ENCODE peak calls at places on chromosomes 2 and 18, in four cellular contexts. R, U, G and F are unnamed samples.

GRCh38 chr2:38173690-38174089 is 97.7 kb upstream of the CYP1B1 start:
- DNase-seq in U (no peak), G (no peak), R (no peak), F (no peak)

GRCh38 chr2:81624825-81625224 is 1320.3 kb upstream of the LRRTM1 start:
- DNase-seq in R (no peak), U (no peak), G (no peak), F (no peak)

GRCh38 chr2:128422571-128422970 is 103.9 kb upstream of the HS6ST1 start:
- DNase-seq in U (no peak), R (no peak), G (no peak), F (no peak)

GRCh38 chr2:234483568-234484251 is 13.2 kb downstream of the ARL4C start:
- DNase-seq in R (peak), U (peak), G (peak), F (no peak)

GRCh38 chr2:157933549-157933948 is 57.4 kb upstream of the ACVR1 start:
- DNase-seq in U (no peak), G (no peak), R (no peak), F (no peak)

GRCh38 chr18:76972838-76973237 is 150.5 kb downstream of the ZNF236 start:
- DNase-seq in G (no peak), U (no peak), R (no peak), F (no peak)

GRCh38 chr2:26697425-26697824 is 4.9 kb downstream of the KCNK3 start:
- DNase-seq in G (no peak), R (no peak), U (no peak), F (no peak)

GRCh38 chr2:137964066-137964858 is at the start of gene HNMT:
- DNase-seq in R (peak), U (no peak), G (no peak), F (no peak)

GRCh38 chr2:187050409-187050998 is 201.5 kb upstream of the ZSWIM2 start:
- DNase-seq in R (no peak), U (no peak), G (no peak), F (no peak)

GRCh38 chr2:196131949-196132925 is 39.1 kb downstream of the STK17B start:
- DNase-seq in R (no peak), G (no peak), U (peak), F (no peak)

GRCh38 chr2:48983051-48983450 is 171.3 kb downstream of the FSHR start:
- DNase-seq in R (no peak), G (no peak), U (no peak), F (no peak)

GRCh38 chr2:75432761-75433361 is 127.9 kb downstream of the EVA1A start:
- DNase-seq in R (no peak), U (no peak), G (peak), F (peak)

GRCh38 chr18:63152096-63152495 is 167.5 kb downstream of the BCL2 start:
- DNase-seq in U (no peak), R (no peak), G (no peak), F (no peak)

GRCh38 chr18:59961086-59961485 is 61.3 kb downstream of the PMAIP1 start:
- DNase-seq in G (no peak), U (peak), R (peak), F (peak)

GRCh38 chr2:134679740-134680139 is 39.1 kb downstream of the TMEM163 start:
- DNase-seq in R (no peak), G (no peak), U (peak), F (no peak)

GRCh38 chr18:71442830-71443229 is 1101.3 kb downstream of the CBLN2 start:
- DNase-seq in G (no peak), U (no peak), R (no peak), F (no peak)

GRCh38 chr2:26809211-26809610 is 23.4 kb downstream of the CENPA start:
- DNase-seq in U (no peak), G (no peak), R (no peak), F (no peak)

GRCh38 chr2:131041402-131042160 is 51.7 kb downstream of the FAM168B start:
- DNase-seq in U (no peak), R (no peak), G (no peak), F (no peak)
- TF ChIP-seq SPI1 in U (no peak), R (no peak), G (no peak), F (no peak)

GRCh38 chr2:67572721-67573485 is 175.8 kb downstream of the ETAA1 start:
- DNase-seq in G (no peak), R (no peak), U (no peak), F (no peak)
- TF ChIP-seq POLR2AphosphoS5 in G (no peak), R (no peak), U (no peak), F (no peak)

DNA sequence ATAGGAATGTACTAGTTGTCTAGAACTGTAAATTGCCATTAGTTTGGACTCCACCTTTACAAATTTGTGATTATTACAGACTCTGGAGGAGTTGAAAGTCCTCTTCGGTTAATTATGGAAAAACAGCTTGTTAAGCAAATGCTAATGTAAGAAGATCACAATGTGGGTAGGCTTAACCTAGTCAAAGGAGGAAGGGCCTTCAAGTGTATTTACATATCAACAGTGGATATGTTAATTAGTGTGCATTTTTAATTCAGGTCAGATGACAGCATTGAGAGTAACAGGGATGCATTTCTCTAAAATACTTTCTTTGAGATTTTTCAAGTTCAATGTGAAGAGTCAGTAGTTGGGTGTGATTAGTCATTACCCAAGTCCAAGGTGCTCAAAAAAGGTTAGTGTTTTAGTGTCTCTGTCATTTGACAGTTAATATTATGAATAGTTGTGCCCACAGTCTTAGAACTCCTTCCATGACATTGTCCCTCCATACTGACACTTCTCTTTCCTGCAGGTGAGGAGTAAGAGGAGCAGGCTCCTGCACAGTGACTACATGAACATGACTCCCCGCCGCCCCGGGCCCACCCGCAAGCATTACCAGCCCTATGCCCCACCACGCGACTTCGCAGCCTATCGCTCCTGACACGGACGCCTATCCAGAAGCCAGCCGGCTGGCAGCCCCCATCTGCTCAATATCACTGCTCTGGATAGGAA is 28.0 kb downstream of the CD28 start:
- DNase-seq in G (no peak), U (no peak), R (no peak), F (no peak)
- TF ChIP-seq SPI1 in G (no peak), U (no peak), R (no peak), F (no peak)

GRCh38 chr2:172096661-172097547 is 5.8 kb downstream of the DLX2 start:
- DNase-seq in U (no peak), G (no peak), R (no peak), F (no peak)
- TF ChIP-seq POLR2AphosphoS5 in U (no peak), G (no peak), R (no peak), F (no peak)

GRCh38 chr2:9286553-9287399 is 80.2 kb downstream of the ASAP2 start:
- DNase-seq in U (no peak), R (no peak), G (no peak), F (no peak)

GRCh38 chr2:9282713-9283112 is 76.1 kb downstream of the ASAP2 start:
- DNase-seq in R (no peak), U (no peak), G (no peak), F (no peak)

GRCh38 chr2:9285921-9286320 is 79.3 kb downstream of the ASAP2 start:
- DNase-seq in U (no peak), G (no peak), R (no peak), F (no peak)

GRCh38 chr2:9285385-9285784 is 78.8 kb downstream of the ASAP2 start:
- DNase-seq in U (no peak), R (no peak), G (no peak), F (no peak)

GRCh38 chr2:9284521-9285297 is 78.1 kb downstream of the ASAP2 start:
- DNase-seq in U (no peak), G (no peak), R (no peak), F (no peak)
- TF ChIP-seq SPI1 in U (no peak), G (no peak), R (no peak), F (no peak)

GRCh38 chr2:27990030-27990590 is 99.6 kb downstream of the BABAM2 start:
- DNase-seq in G (no peak), U (no peak), R (peak), F (no peak)
- TF ChIP-seq POLR2AphosphoS5 in G (no peak), U (no peak), R (no peak), F (no peak)